ENCODE peak calls at places on chromosomes 1 and 21, in ten cellular contexts. One of them, this sample, is unnamed.

GRCh38 chr21:38171723-38172344 is 85.0 kb upstream of the KCNJ15 start:
- DNase-seq in activated T-helper 9 cell treated with anti-CD3 and anti-CD28 coated beads, Interleukin-2, amount 50 U/mL, for 16 hours: no peak
- DNase-seq in nephron progenitor cell: peak
- DNase-seq in stimulated activated CD4-positive, alpha-beta T cell treated with anti-CD3 and anti-CD28 coated beads, Interleukin-12 subunit alpha, Interleukin-12 subunit beta, amount 100 ng/mL, for 48 hours: no peak
- DNase-seq in COR-L47: no peak
- DNase-seq in AG08396: peak
- DNase-seq in osteocyte: no peak
- DNase-seq in GM12891: no peak
- DNase-seq in T-helper 2 cell: no peak
- DNase-seq in activated CD8-positive, alpha-beta T cell treated with anti-CD3 and anti-CD28 coated beads, Interleukin-2, amount 10 ng/mL, durations not matched to agents 7 days and 5 days: no peak
- DNase-seq in this sample: peak

GRCh38 chr1:21124846-21125245 is 51.9 kb downstream of the EIF4G3 start:
- DNase-seq in activated T-helper 9 cell treated with anti-CD3 and anti-CD28 coated beads, Interleukin-2, amount 50 U/mL, for 16 hours: no peak
- DNase-seq in nephron progenitor cell: no peak
- DNase-seq in stimulated activated CD4-positive, alpha-beta T cell treated with anti-CD3 and anti-CD28 coated beads, Interleukin-12 subunit alpha, Interleukin-12 subunit beta, amount 100 ng/mL, for 48 hours: no peak
- DNase-seq in COR-L47: no peak
- DNase-seq in AG08396: peak
- DNase-seq in osteocyte: no peak
- DNase-seq in GM12891: no peak
- DNase-seq in T-helper 2 cell: no peak
- DNase-seq in activated CD8-positive, alpha-beta T cell treated with anti-CD3 and anti-CD28 coated beads, Interleukin-2, amount 10 ng/mL, durations not matched to agents 7 days and 5 days: no peak
- DNase-seq in this sample: peak

GRCh38 chr1:16101618-16102017 is 28.2 kb upstream of the FAM131C start:
- DNase-seq in activated T-helper 9 cell treated with anti-CD3 and anti-CD28 coated beads, Interleukin-2, amount 50 U/mL, for 16 hours: no peak
- DNase-seq in nephron progenitor cell: no peak
- DNase-seq in stimulated activated CD4-positive, alpha-beta T cell treated with anti-CD3 and anti-CD28 coated beads, Interleukin-12 subunit alpha, Interleukin-12 subunit beta, amount 100 ng/mL, for 48 hours: no peak
- DNase-seq in COR-L47: no peak
- DNase-seq in AG08396: no peak
- DNase-seq in osteocyte: no peak
- DNase-seq in GM12891: no peak
- DNase-seq in T-helper 2 cell: no peak
- DNase-seq in activated CD8-positive, alpha-beta T cell treated with anti-CD3 and anti-CD28 coated beads, Interleukin-2, amount 10 ng/mL, durations not matched to agents 7 days and 5 days: no peak
- DNase-seq in this sample: no peak

GRCh38 chr1:235199441-235199840 is 38.4 kb upstream of the RBM34 start:
- DNase-seq in activated T-helper 9 cell treated with anti-CD3 and anti-CD28 coated beads, Interleukin-2, amount 50 U/mL, for 16 hours: no peak
- DNase-seq in nephron progenitor cell: no peak
- DNase-seq in stimulated activated CD4-positive, alpha-beta T cell treated with anti-CD3 and anti-CD28 coated beads, Interleukin-12 subunit alpha, Interleukin-12 subunit beta, amount 100 ng/mL, for 48 hours: no peak
- DNase-seq in COR-L47: no peak
- DNase-seq in AG08396: peak
- DNase-seq in osteocyte: no peak
- DNase-seq in GM12891: no peak
- DNase-seq in T-helper 2 cell: no peak
- DNase-seq in activated CD8-positive, alpha-beta T cell treated with anti-CD3 and anti-CD28 coated beads, Interleukin-2, amount 10 ng/mL, durations not matched to agents 7 days and 5 days: no peak
- DNase-seq in this sample: peak

GRCh38 chr1:33086384-33086850 is 5.5 kb downstream of the AZIN2 start:
- DNase-seq in activated T-helper 9 cell treated with anti-CD3 and anti-CD28 coated beads, Interleukin-2, amount 50 U/mL, for 16 hours: no peak
- DNase-seq in nephron progenitor cell: peak
- DNase-seq in stimulated activated CD4-positive, alpha-beta T cell treated with anti-CD3 and anti-CD28 coated beads, Interleukin-12 subunit alpha, Interleukin-12 subunit beta, amount 100 ng/mL, for 48 hours: no peak
- DNase-seq in COR-L47: peak
- DNase-seq in AG08396: peak
- DNase-seq in osteocyte: peak
- DNase-seq in GM12891: no peak
- DNase-seq in T-helper 2 cell: peak
- DNase-seq in activated CD8-positive, alpha-beta T cell treated with anti-CD3 and anti-CD28 coated beads, Interleukin-2, amount 10 ng/mL, durations not matched to agents 7 days and 5 days: peak
- DNase-seq in this sample: peak

GRCh38 chr1:171267391-171267790 is 19.1 kb downstream of the FMO1 start:
- DNase-seq in activated T-helper 9 cell treated with anti-CD3 and anti-CD28 coated beads, Interleukin-2, amount 50 U/mL, for 16 hours: no peak
- DNase-seq in nephron progenitor cell: no peak
- DNase-seq in stimulated activated CD4-positive, alpha-beta T cell treated with anti-CD3 and anti-CD28 coated beads, Interleukin-12 subunit alpha, Interleukin-12 subunit beta, amount 100 ng/mL, for 48 hours: no peak
- DNase-seq in COR-L47: no peak
- DNase-seq in AG08396: no peak
- DNase-seq in osteocyte: no peak
- DNase-seq in GM12891: no peak
- DNase-seq in T-helper 2 cell: no peak
- DNase-seq in activated CD8-positive, alpha-beta T cell treated with anti-CD3 and anti-CD28 coated beads, Interleukin-2, amount 10 ng/mL, durations not matched to agents 7 days and 5 days: no peak
- DNase-seq in this sample: peak

GRCh38 chr1:47650205-47650604 is 212.4 kb downstream of the FOXD2 start:
- DNase-seq in activated T-helper 9 cell treated with anti-CD3 and anti-CD28 coated beads, Interleukin-2, amount 50 U/mL, for 16 hours: no peak
- DNase-seq in nephron progenitor cell: no peak
- DNase-seq in stimulated activated CD4-positive, alpha-beta T cell treated with anti-CD3 and anti-CD28 coated beads, Interleukin-12 subunit alpha, Interleukin-12 subunit beta, amount 100 ng/mL, for 48 hours: no peak
- DNase-seq in COR-L47: peak
- DNase-seq in AG08396: peak
- DNase-seq in osteocyte: peak
- DNase-seq in GM12891: no peak
- DNase-seq in T-helper 2 cell: no peak
- DNase-seq in activated CD8-positive, alpha-beta T cell treated with anti-CD3 and anti-CD28 coated beads, Interleukin-2, amount 10 ng/mL, durations not matched to agents 7 days and 5 days: no peak
- DNase-seq in this sample: peak

GRCh38 chr1:17167783-17168479 is 37.0 kb upstream of the PADI1 start:
- DNase-seq in activated T-helper 9 cell treated with anti-CD3 and anti-CD28 coated beads, Interleukin-2, amount 50 U/mL, for 16 hours: no peak
- DNase-seq in nephron progenitor cell: no peak
- DNase-seq in stimulated activated CD4-positive, alpha-beta T cell treated with anti-CD3 and anti-CD28 coated beads, Interleukin-12 subunit alpha, Interleukin-12 subunit beta, amount 100 ng/mL, for 48 hours: no peak
- DNase-seq in COR-L47: peak
- DNase-seq in AG08396: peak
- DNase-seq in osteocyte: no peak
- DNase-seq in GM12891: no peak
- DNase-seq in T-helper 2 cell: no peak
- DNase-seq in activated CD8-positive, alpha-beta T cell treated with anti-CD3 and anti-CD28 coated beads, Interleukin-2, amount 10 ng/mL, durations not matched to agents 7 days and 5 days: no peak
- DNase-seq in this sample: peak

GRCh38 chr1:12477936-12478611 is 139.9 kb downstream of the DHRS3 start:
- DNase-seq in activated T-helper 9 cell treated with anti-CD3 and anti-CD28 coated beads, Interleukin-2, amount 50 U/mL, for 16 hours: no peak
- DNase-seq in nephron progenitor cell: peak
- DNase-seq in stimulated activated CD4-positive, alpha-beta T cell treated with anti-CD3 and anti-CD28 coated beads, Interleukin-12 subunit alpha, Interleukin-12 subunit beta, amount 100 ng/mL, for 48 hours: no peak
- DNase-seq in COR-L47: peak
- DNase-seq in AG08396: peak
- DNase-seq in osteocyte: no peak
- DNase-seq in GM12891: no peak
- DNase-seq in T-helper 2 cell: no peak
- DNase-seq in activated CD8-positive, alpha-beta T cell treated with anti-CD3 and anti-CD28 coated beads, Interleukin-2, amount 10 ng/mL, durations not matched to agents 7 days and 5 days: peak
- DNase-seq in this sample: peak